ENCODE peak calls at places on chromosome 22, in seven cellular contexts. G is RWPE2; X is T-helper 1 cell; A is AG08395; S is left ventricle myocardium superior; Q is naive B cell; K is activated naive CD8-positive, alpha-beta T cell treated with anti-CD3 and anti-CD28 coated beads, Interleukin-2, amount 50 U/mL, for 24 hours. M is an unnamed sample.

GRCh38 chr22:46469701-46470100 is 67.7 kb downstream of the CELSR1 start:
- DNase-seq in K (no peak), A (no peak), X (no peak), Q (no peak), G (no peak), S (no peak), M (peak)

GRCh38 chr22:22021160-22021750 is 38.7 kb upstream of the TOP3B start:
- DNase-seq in X (no peak), Q (no peak), S (no peak), G (no peak), K (no peak), A (no peak), M (no peak)

GRCh38 chr22:26851125-26851524 is 193.7 kb downstream of the MIAT start:
- DNase-seq in S (no peak), Q (no peak), X (no peak), A (no peak), G (no peak), K (no peak), M (no peak)

GRCh38 chr22:44567846-44568493 is 69.9 kb upstream of the RTL6 start:
- DNase-seq in K (peak), Q (no peak), S (no peak), A (no peak), G (peak), X (peak), M (peak)

GRCh38 chr22:34105461-34106062 is 185.3 kb upstream of the LARGE1 start:
- DNase-seq in Q (peak), S (peak), A (no peak), G (no peak), X (no peak), K (peak), M (peak)

GRCh38 chr22:29072193-29072978 is 449 bp upstream of the KREMEN1 start:
- DNase-seq in A (peak), X (peak), G (peak), Q (peak), K (peak), S (peak), M (peak)

GRCh38 chr22:29219881-29220670 is 14.4 kb downstream of the EMID1 start:
- DNase-seq in K (no peak), A (no peak), S (no peak), X (no peak), G (no peak), Q (no peak), M (peak)

GRCh38 chr22:39300198-39300830 is 19.1 kb downstream of the RPL3 start:
- DNase-seq in Q (peak), K (no peak), A (no peak), X (no peak), S (peak), G (no peak), M (no peak)

GRCh38 chr22:49957826-49958461 is 2.6 kb upstream of the PIM3 start:
- DNase-seq in A (no peak), Q (no peak), G (no peak), K (no peak), X (no peak), S (peak), M (no peak)

GRCh38 chr22:21074092-21074715 is 28.5 kb downstream of the LRRC74B start:
- DNase-seq in X (no peak), A (peak), K (no peak), Q (no peak), G (no peak), S (no peak), M (no peak)

GRCh38 chr22:40193429-40194421 is 16.0 kb downstream of the TNRC6B start:
- DNase-seq in K (no peak), S (no peak), A (no peak), Q (no peak), G (no peak), X (no peak), M (no peak)

GRCh38 chr22:20992056-20992442 is 9.9 kb downstream of the THAP7 start:
- DNase-seq in G (no peak), K (no peak), Q (no peak), X (no peak), A (no peak), S (no peak), M (no peak)

GRCh38 chr22:30905696-30906341 is 62.8 kb downstream of the MORC2 start:
- DNase-seq in X (no peak), G (no peak), K (no peak), S (no peak), Q (no peak), A (no peak), M (no peak)

GRCh38 chr22:17627961-17628303 is 617 bp downstream of the ATP6V1E1 start:
- DNase-seq in A (no peak), S (no peak), Q (no peak), X (no peak), G (no peak), K (no peak), M (no peak)

GRCh38 chr22:45334068-45334467 is 24.3 kb downstream of the FAM118A start:
- DNase-seq in X (no peak), K (no peak), A (no peak), Q (no peak), S (no peak), G (no peak), M (no peak)

GRCh38 chr22:37379716-37380115 is 47.6 kb downstream of the ELFN2 start:
- DNase-seq in A (no peak), K (no peak), X (no peak), G (no peak), Q (no peak), S (no peak), M (no peak)

GRCh38 chr22:22164541-22165272 is 79.9 kb upstream of the VPREB1 start:
- DNase-seq in S (no peak), A (no peak), G (no peak), Q (peak), X (no peak), K (no peak), M (no peak)

GRCh38 chr22:49992921-49993648 is 19.5 kb downstream of the IL17REL start:
- DNase-seq in K (peak), S (peak), G (no peak), X (peak), Q (peak), A (peak), M (peak)

GRCh38 chr22:32204211-32204855 is 540 bp downstream of the RFPL2 start:
- DNase-seq in S (no peak), G (no peak), Q (no peak), K (no peak), A (no peak), X (no peak), M (peak)

GRCh38 chr22:43882122-43882767 is 9.6 kb downstream of the PNPLA5 start:
- DNase-seq in K (no peak), G (no peak), X (no peak), Q (no peak), A (no peak), S (no peak), M (no peak)

GRCh38 chr22:29700949-29701927 is 18.6 kb upstream of the CABP7 start:
- DNase-seq in K (no peak), X (peak), Q (peak), G (no peak), A (no peak), S (no peak), M (peak)

GRCh38 chr22:36194971-36195370 is 6.6 kb downstream of the APOL4 start:
- DNase-seq in K (peak), A (peak), S (peak), X (peak), Q (peak), G (no peak), M (peak)

GRCh38 chr22:45358127-45358526 is 48.4 kb downstream of the FAM118A start:
- DNase-seq in A (no peak), S (no peak), Q (no peak), K (no peak), G (no peak), X (no peak), M (no peak)

GRCh38 chr22:19918332-19919106 is 23.1 kb upstream of the COMT start:
- DNase-seq in X (no peak), A (no peak), G (no peak), Q (no peak), K (no peak), S (no peak), M (no peak)

GRCh38 chr22:31491218-31491962 is 1.7 kb upstream of the EIF4ENIF1 start:
- DNase-seq in A (no peak), S (no peak), G (no peak), X (no peak), K (no peak), Q (no peak), M (no peak)

GRCh38 chr22:43652845-43653244 is 159.3 kb downstream of the EFCAB6 start:
- DNase-seq in Q (no peak), A (no peak), G (no peak), S (no peak), K (no peak), X (no peak), M (no peak)

GRCh38 chr22:31244044-31244942 is 32.2 kb downstream of the LIMK2 start:
- DNase-seq in K (no peak), G (no peak), S (no peak), X (no peak), A (peak), Q (no peak), M (peak)

GRCh38 chr22:32120603-32121002 is 38.5 kb downstream of the C22orf42 start:
- DNase-seq in Q (no peak), A (no peak), X (no peak), G (no peak), K (no peak), S (no peak), M (no peak)

GRCh38 chr22:48949375-48950149 is 878.1 kb downstream of the BRD1 start:
- DNase-seq in G (no peak), K (no peak), S (no peak), Q (no peak), X (no peak), A (no peak), M (no peak)

GRCh38 chr22:29635734-29636357 is 32.4 kb downstream of the NF2 start:
- DNase-seq in X (peak), G (no peak), K (no peak), Q (peak), S (no peak), A (peak), M (peak)

GRCh38 chr22:42145175-42145574 is 14.6 kb upstream of the CYP2D6 start:
- DNase-seq in Q (no peak), K (no peak), A (no peak), S (peak), X (no peak), G (no peak), M (no peak)

GRCh38 chr22:21051145-21051835 is 5.5 kb downstream of the LRRC74B start:
- DNase-seq in S (no peak), X (no peak), Q (no peak), K (no peak), G (no peak), A (no peak), M (no peak)

GRCh38 chr22:27139935-27140493 is 482.6 kb downstream of the MIAT start:
- DNase-seq in A (peak), Q (no peak), G (peak), S (no peak), K (no peak), X (no peak), M (no peak)

GRCh38 chr22:50118557-50119168 is 28.9 kb downstream of the MOV10L1 start:
- DNase-seq in Q (no peak), A (peak), X (no peak), S (no peak), K (no peak), G (no peak), M (peak)